ENCODE peak calls at places on chromosomes 5 and 9, in nine cellular contexts. N is psoas muscle, H is Calu3, K is HFF-Myc, T is IMR-90, V is Peyer's patch, R is cardiac fibroblast, B is body of pancreas, Y is DND-41. Z is an unnamed sample.
A peak's percentile ranks its signal among the peaks of the same experiment; 100 is the strongest.

GRCh38 chr5:159817262-159818029 is 98.8 kb upstream of the ADRA1B start:
- DNase-seq in H (no peak), R (no peak), B (no peak), K (no peak), T (peak; percentile 27), N (no peak), V (no peak), Y (no peak), Z (peak; percentile 47)

GRCh38 chr9:131950487-131950886 is 129.2 kb downstream of the MED27 start:
- DNase-seq in Y (no peak), N (no peak), K (no peak), H (no peak), R (no peak), V (no peak), B (no peak), T (no peak), Z (no peak)

GRCh38 chr5:108556414-108556813 is 174.5 kb upstream of the FBXL17 start:
- DNase-seq in H (no peak), K (no peak), T (no peak), V (no peak), R (no peak), B (no peak), Y (no peak), N (no peak), Z (no peak)

GRCh38 chr5:144122641-144123040 is 47.8 kb downstream of the YIPF5 start:
- DNase-seq in B (no peak), Y (no peak), T (no peak), N (no peak), H (no peak), K (no peak), V (no peak), R (no peak), Z (no peak)

GRCh38 chr5:171524461-171524860 is 105.0 kb downstream of the FGF18 start:
- DNase-seq in B (no peak), R (peak; percentile 14), V (no peak), N (no peak), H (no peak), Y (no peak), T (no peak), K (no peak), Z (no peak)

GRCh38 chr5:95901676-95902646 is 59.7 kb downstream of the ELL2 start:
- DNase-seq in V (no peak), B (no peak), T (peak; percentile 89), N (no peak), R (peak; percentile 34), K (peak; percentile 83), H (peak; percentile 13), Y (no peak), Z (peak; percentile 87)

GRCh38 chr9:138067594-138068367 is 190.2 kb downstream of the CACNA1B start:
- DNase-seq in T (no peak), V (peak; percentile 16), R (no peak), K (no peak), N (no peak), B (no peak), H (no peak), Y (no peak), Z (no peak)

GRCh38 chr9:19049872-19050636 is 827 bp downstream of the RRAGA start:
- DNase-seq in R (peak; percentile 48), N (no peak), V (no peak), B (peak; percentile 11), Y (peak; percentile 17), T (peak; percentile 54), K (no peak), H (no peak), Z (peak; percentile 32)

GRCh38 chr5:159184858-159185381 is 24.4 kb downstream of the RNF145 start:
- DNase-seq in N (no peak), H (peak; percentile 40), Y (no peak), R (peak; percentile 71), T (peak; percentile 93), K (peak; percentile 51), B (no peak), V (no peak), Z (peak; percentile 77)

GRCh38 chr5:172110260-172110815 is 77.7 kb downstream of the STK10 start:
- DNase-seq in H (no peak), B (no peak), Y (no peak), V (no peak), K (no peak), T (no peak), R (peak; percentile 50), N (no peak), Z (no peak)

GRCh38 chr5:6542421-6543345 is 90.2 kb downstream of the NSUN2 start:
- DNase-seq in T (no peak), H (no peak), K (no peak), V (no peak), R (no peak), N (no peak), B (no peak), Y (no peak), Z (no peak)

GRCh38 chr5:5497132-5497748 is 74.8 kb downstream of the ICE1 start:
- DNase-seq in Y (peak; percentile 33), H (peak; percentile 42), N (peak; percentile 58), V (no peak), T (peak; percentile 57), K (peak; percentile 14), R (peak; percentile 69), B (peak; percentile 32), Z (peak; percentile 52)

GRCh38 chr5:123514615-123515355 is 2.8 kb downstream of the CSNK1G3 start:
- DNase-seq in V (no peak), H (no peak), T (no peak), R (no peak), K (no peak), B (no peak), Y (no peak), N (no peak), Z (no peak)

GRCh38 chr9:124399999-124400940 is 15.0 kb downstream of the PSMB7 start:
- DNase-seq in H (no peak), R (no peak), V (no peak), K (no peak), B (no peak), N (no peak), Y (no peak), T (peak; percentile 44), Z (no peak)

GRCh38 chr9:126225611-126226609 is 100.7 kb upstream of the MVB12B start:
- DNase-seq in Y (no peak), H (no peak), T (no peak), N (no peak), R (no peak), B (no peak), V (no peak), K (no peak), Z (no peak)

GRCh38 chr5:176542135-176542595 is 5.0 kb upstream of the RNF44 start:
- DNase-seq in K (no peak), T (no peak), R (no peak), N (no peak), V (peak; percentile 81), H (no peak), B (no peak), Y (peak; percentile 38), Z (peak; percentile 25)

DNA sequence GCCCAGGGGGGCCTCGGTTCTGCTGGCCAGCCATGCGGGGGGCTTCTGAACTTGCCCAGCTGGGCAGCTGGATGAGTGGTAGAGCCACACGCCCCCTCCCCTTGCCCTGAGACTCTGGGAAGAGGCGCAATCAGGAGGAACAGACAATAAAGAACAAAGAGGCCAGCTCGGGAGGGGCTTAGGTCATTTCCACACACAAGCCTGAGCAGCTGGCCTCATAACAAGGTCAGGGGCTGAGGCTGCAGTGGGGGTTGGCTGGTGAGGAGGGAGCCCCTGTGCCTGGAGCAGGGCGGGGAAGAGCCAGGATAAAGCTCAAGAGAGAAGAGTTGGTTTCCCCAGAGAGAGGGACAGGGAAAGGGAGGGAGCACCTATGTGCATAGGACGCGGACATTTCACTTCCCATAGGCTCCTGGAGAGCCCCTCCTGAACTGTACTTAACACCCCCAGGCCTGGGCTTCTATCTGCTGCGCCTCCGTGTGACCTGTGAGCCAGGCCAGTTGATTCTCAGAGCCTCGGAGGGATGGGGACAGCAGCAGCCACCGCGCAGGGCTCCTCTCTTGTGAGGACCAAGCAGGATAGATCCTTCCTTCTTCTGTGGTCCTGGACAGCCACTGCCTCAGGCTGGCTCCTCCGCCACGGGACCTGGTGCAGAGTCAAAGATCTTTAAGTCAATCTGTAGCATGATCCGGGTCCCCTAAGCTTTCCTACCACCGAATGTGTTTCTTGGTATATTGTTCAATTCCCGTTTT is 75.3 kb upstream of the GGTA1 start:
- DNase-seq in B (no peak), R (no peak), N (peak; percentile 41), H (no peak), K (no peak), T (no peak), Y (no peak), V (no peak), Z (no peak)
- TF ChIP-seq CTCF in B (no peak), R (no peak), N (no peak), H (no peak), K (no peak), T (no peak), Y (no peak), V (no peak), Z (no peak)

DNA sequence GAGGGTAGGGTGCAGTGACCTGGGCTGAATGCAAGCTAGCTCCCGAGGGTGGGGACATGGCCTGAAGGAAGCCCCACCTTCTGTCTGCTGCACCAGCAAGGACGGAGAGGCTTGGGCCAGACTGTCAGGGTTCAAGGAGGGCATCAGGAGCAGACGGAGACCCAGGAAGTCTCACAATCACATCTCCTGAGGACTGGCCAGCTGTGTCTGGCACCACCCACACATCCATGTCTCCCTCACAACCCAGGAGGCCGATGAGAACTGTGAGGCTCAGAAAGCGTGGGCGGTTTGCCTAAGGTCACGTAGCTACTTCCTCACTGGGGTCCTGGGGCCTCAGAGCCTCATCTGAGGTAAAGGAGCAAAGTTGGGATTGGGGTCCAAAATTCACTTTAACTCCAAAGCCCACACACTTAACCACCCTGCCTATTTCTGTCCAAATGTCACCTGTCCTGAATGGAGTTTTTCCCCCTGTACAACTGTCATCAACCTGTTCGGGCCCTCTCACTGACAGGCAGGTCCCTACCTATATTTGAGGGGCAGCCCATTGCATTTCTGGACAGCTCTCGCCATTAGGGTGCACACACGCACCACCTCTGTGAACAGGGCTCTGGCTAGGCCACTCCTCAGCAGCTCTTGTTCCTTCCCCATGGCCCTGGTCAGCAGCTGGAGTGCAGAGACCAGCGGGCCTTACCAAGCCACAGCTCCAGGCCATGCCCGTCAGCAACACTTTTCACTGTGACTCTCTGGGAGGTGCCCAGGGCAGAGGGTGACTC is 3.4 kb downstream of the IL13 start:
- DNase-seq in V (no peak), K (no peak), T (no peak), N (no peak), R (peak; percentile 15), B (no peak), H (no peak), Y (no peak), Z (peak; percentile 28)
- TF ChIP-seq CTCF in V (no peak), K (no peak), T (no peak), N (no peak), R (no peak), B (no peak), H (no peak), Y (peak; percentile 10), Z (no peak)

DNA sequence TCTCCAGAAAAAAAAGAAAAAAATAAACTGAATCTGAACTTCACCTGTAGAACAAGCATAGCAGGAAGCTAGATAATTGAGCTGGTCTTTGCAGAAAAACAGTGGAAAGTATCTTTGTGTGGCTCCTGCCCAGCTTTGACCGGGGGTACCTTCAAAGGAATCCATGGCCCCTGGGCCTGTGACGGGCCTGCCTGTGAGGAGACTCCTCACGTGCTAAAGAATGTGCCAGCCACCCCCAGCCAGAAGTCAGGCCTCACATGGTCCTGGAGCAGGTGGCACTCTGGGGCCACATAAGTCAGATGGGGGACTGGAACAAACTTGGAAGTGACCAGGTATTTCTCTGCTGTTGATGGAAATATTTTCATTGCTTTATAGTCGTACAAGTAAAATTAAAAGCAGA is 4.1 kb downstream of the NDUFS6 start:
- DNase-seq in H (no peak), Y (no peak), K (no peak), T (no peak), N (no peak), R (no peak), V (no peak), B (no peak), Z (no peak)
- TF ChIP-seq CTCF in H (no peak), Y (no peak), K (no peak), T (no peak), N (no peak), R (no peak), V (no peak), B (no peak), Z (no peak)

GRCh38 chr5:180021900-180022299 is 49.7 kb downstream of the RNF130 start:
- DNase-seq in V (no peak), N (no peak), K (no peak), R (no peak), Y (no peak), B (no peak), H (no peak), T (no peak), Z (no peak)
- TF ChIP-seq CTCF in V (no peak), N (no peak), K (no peak), R (no peak), Y (no peak), B (no peak), H (no peak), T (no peak), Z (no peak)

Z was measured in MCF 10A.